ENCODE peak calls at places on chromosomes 13 and 19, in six cellular contexts. I is IMR-90, M is H9, H is neuronal stem cell, Z is trophoblast cell, U is H1. A is an unnamed sample.

GRCh38 chr19:1223018-1223855 is 14.6 kb downstream of the CBARP start:
- DNase-seq in Z (peak; percentile 70), I (peak; percentile 42), M (peak; percentile 81), H (no peak), U (no peak), A (no peak)

GRCh38 chr19:19649580-19649995 is 6.1 kb upstream of the GMIP start:
- DNase-seq in U (no peak), Z (no peak), M (no peak), I (no peak), H (no peak), A (no peak)

GRCh38 chr19:32318884-32319520 is 26.4 kb upstream of the ZNF507 start:
- DNase-seq in U (no peak), I (no peak), M (peak; percentile 80), Z (peak; percentile 91), H (peak; percentile 49), A (peak; percentile 25)

GRCh38 chr19:1145635-1146417 is 28.2 kb downstream of the SBNO2 start:
- DNase-seq in U (no peak), M (no peak), I (no peak), H (no peak), Z (no peak), A (no peak)

GRCh38 chr13:33547035-33547434 is 261.5 kb upstream of the STARD13 start:
- DNase-seq in M (no peak), Z (no peak), I (no peak), H (no peak), U (no peak), A (no peak)

GRCh38 chr19:14391156-14391821 is 10.0 kb downstream of the ADGRE5 start:
- DNase-seq in H (no peak), Z (no peak), U (no peak), I (no peak), M (no peak), A (no peak)

GRCh38 chr19:3721900-3722442 is 13.8 kb downstream of the TJP3 start:
- DNase-seq in Z (peak; percentile 9), M (no peak), U (no peak), I (no peak), H (no peak), A (no peak)

GRCh38 chr13:30720470-30720869 is 14.9 kb upstream of the ALOX5AP start:
- DNase-seq in I (no peak), M (no peak), Z (no peak), H (no peak), U (no peak), A (peak; percentile 42)

GRCh38 chr19:48878219-48879024 is 6.2 kb downstream of the PPP1R15A start:
- DNase-seq in U (no peak), Z (peak; percentile 95), M (no peak), H (no peak), I (peak; percentile 41), A (peak; percentile 84)

GRCh38 chr13:30907167-30907761 is 1.2 kb downstream of the MEDAG start:
- DNase-seq in Z (no peak), H (no peak), U (no peak), M (no peak), I (peak; percentile 51), A (peak; percentile 95)

GRCh38 chr19:36916991-36917390 is 859 bp downstream of the ZNF568 start:
- DNase-seq in U (no peak), H (peak; percentile 0), I (peak; percentile 33), Z (peak; percentile 0), M (no peak), A (no peak)

GRCh38 chr19:45508931-45509691 is 1.8 kb downstream of the VASP start:
- DNase-seq in H (peak; percentile 37), Z (peak; percentile 77), U (no peak), I (peak; percentile 66), M (peak; percentile 88), A (peak; percentile 80)

GRCh38 chr13:39612023-39612637 is 9.1 kb upstream of the LHFPL6 start:
- DNase-seq in Z (peak; percentile 94), M (peak; percentile 44), H (peak; percentile 69), U (no peak), I (peak; percentile 78), A (peak; percentile 76)

GRCh38 chr19:39083599-39083982 is 577 bp upstream of the ACP7 start:
- DNase-seq in Z (no peak), H (no peak), U (no peak), I (no peak), M (no peak), A (no peak)

GRCh38 chr13:113425931-113426590 is 27.2 kb downstream of the ADPRHL1 start:
- DNase-seq in Z (no peak), M (no peak), U (no peak), I (no peak), H (no peak), A (no peak)

GRCh38 chr19:3441089-3441985 is 39.0 kb downstream of the SMIM24 start:
- DNase-seq in I (no peak), Z (no peak), U (no peak), M (no peak), H (no peak), A (no peak)

GRCh38 chr13:94140027-94140426 is 339.5 kb downstream of the DCT start:
- DNase-seq in U (no peak), Z (no peak), H (no peak), I (no peak), M (no peak), A (no peak)

GRCh38 chr19:35044317-35045117 is 3.0 kb downstream of the HPN start:
- DNase-seq in Z (peak; percentile 73), I (peak; percentile 43), M (peak; percentile 75), H (peak; percentile 68), U (no peak), A (peak; percentile 51)

GRCh38 chr19:28744943-28745342 is 468.0 kb downstream of the UQCRFS1 start:
- DNase-seq in H (no peak), Z (no peak), M (no peak), U (no peak), I (no peak), A (no peak)

GRCh38 chr19:21460686-21461085 is 44.7 kb upstream of the ZNF429 start:
- DNase-seq in M (no peak), Z (no peak), U (no peak), H (no peak), I (no peak), A (no peak)

GRCh38 chr19:33800012-33800680 is 3.5 kb downstream of the KCTD15 start:
- DNase-seq in U (no peak), H (no peak), I (no peak), Z (no peak), M (no peak), A (no peak)

GRCh38 chr13:39210961-39211534 is 172.8 kb downstream of the NHLRC3 start:
- DNase-seq in H (no peak), M (no peak), U (no peak), Z (peak; percentile 92), I (no peak), A (no peak)

GRCh38 chr13:23776698-23777570 is 112.3 kb downstream of the MIPEP start:
- DNase-seq in H (no peak), I (no peak), Z (no peak), M (no peak), U (no peak), A (no peak)

GRCh38 chr13:23778007-23778687 is 111.1 kb downstream of the MIPEP start:
- DNase-seq in H (no peak), U (no peak), Z (no peak), I (peak; percentile 83), M (no peak), A (no peak)

GRCh38 chr13:23778879-23779278 is 110.3 kb downstream of the MIPEP start:
- DNase-seq in M (no peak), Z (no peak), U (no peak), H (no peak), I (peak; percentile 63), A (peak; percentile 82)

GRCh38 chr13:23772717-23773116 is 116.5 kb downstream of the MIPEP start:
- DNase-seq in Z (peak; percentile 91), U (no peak), H (no peak), I (no peak), M (no peak), A (no peak)

DNA sequence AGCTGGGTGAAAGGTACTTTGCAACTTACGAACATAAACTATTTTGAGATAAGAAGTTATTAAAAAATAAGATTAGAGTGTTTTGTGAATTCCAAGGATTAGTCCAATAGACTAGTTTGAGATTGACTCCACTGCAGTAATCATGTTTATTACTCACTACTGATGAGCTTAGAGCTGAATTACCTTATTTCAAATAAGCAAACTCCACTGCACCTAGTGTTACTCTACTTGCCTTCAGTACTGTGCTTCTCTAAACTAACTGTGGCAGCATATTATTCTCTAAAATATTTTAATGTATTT is 111.7 kb downstream of the MIPEP start:
- DNase-seq in Z (no peak), H (no peak), M (no peak), U (no peak), I (no peak), A (no peak)
- H4K91ac ChIP-seq in Z (no peak overlapping the region), H (no peak overlapping the region), M (no peak overlapping the region), U (no peak overlapping the region), I (peak overlapping the region; percentile 77), A (no peak overlapping the region)

DNA sequence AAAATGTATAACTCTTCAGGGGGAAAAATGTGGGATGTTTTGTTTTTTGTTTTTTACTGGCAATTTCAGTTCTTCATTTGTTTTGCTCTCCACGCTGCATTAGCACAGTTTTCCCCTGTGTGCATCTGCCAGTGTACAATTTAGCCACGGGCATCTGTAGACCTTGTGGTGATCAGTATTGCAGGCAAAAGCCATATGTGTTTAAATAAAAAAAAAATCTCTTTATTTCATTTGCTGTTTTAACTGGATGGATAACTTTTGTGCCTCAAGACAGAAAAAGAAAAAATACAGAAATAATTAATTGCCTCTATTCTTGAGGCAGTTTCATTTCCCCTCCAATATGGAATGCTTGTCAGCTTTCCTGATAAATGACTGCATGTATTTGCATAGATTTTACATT is 7.9 kb upstream of the MAB21L1 start:
- DNase-seq in U (no peak), M (no peak), H (no peak), I (no peak), Z (no peak), A (no peak)
- H4K91ac ChIP-seq in U (no peak overlapping the region), M (no peak overlapping the region), H (no peak overlapping the region), I (no peak overlapping the region), Z (no peak overlapping the region), A (no peak overlapping the region)

GRCh38 chr13:28568286-28568685 is 73.4 kb upstream of the FLT1 start:
- DNase-seq in U (no peak), Z (peak; percentile 82), H (no peak), I (peak; percentile 62), M (no peak), A (peak; percentile 66)

GRCh38 chr13:28564030-28564429 is 69.1 kb upstream of the FLT1 start:
- DNase-seq in I (no peak), Z (peak; percentile 94), H (no peak), M (no peak), U (no peak), A (no peak)

GRCh38 chr13:28566283-28566682 is 71.4 kb upstream of the FLT1 start:
- DNase-seq in U (no peak), Z (peak; percentile 71), M (no peak), I (no peak), H (no peak), A (no peak)

GRCh38 chr13:28569886-28570285 is 75.0 kb upstream of the FLT1 start:
- DNase-seq in Z (peak; percentile 92), U (no peak), M (no peak), H (no peak), I (no peak), A (no peak)

GRCh38 chr13:28566891-28567290 is 72.0 kb upstream of the FLT1 start:
- DNase-seq in U (no peak), I (no peak), H (no peak), M (no peak), Z (peak; percentile 93), A (no peak)
- H4K91ac ChIP-seq in U (no peak overlapping the region), I (peak overlapping the region; percentile 23), H (no peak overlapping the region), M (no peak overlapping the region), Z (no peak overlapping the region), A (no peak overlapping the region)

GRCh38 chr13:41973247-41973741 is 12.4 kb upstream of the VWA8 start:
- DNase-seq in M (peak; percentile 78), H (no peak), I (no peak), Z (peak; percentile 47), U (peak; percentile 25), A (no peak)
- H4K91ac ChIP-seq in M (no peak overlapping the region), H (no peak overlapping the region), I (no peak overlapping the region), Z (no peak overlapping the region), U (peak overlapping the region; percentile 96), A (no peak overlapping the region)

A was measured in mesenchymal stem cell.